ENCODE peak calls at places on chromosomes 16 and 17, in seven cellular contexts. S is NCI-H1417 treated with DMSO at 0.1 percent for 48 hours; C is CD8-positive, alpha-beta memory T cell; G is NCI-H774; E is uterus; A is stimulated activated CD4-positive, alpha-beta T cell treated with anti-CD3 and anti-CD28 coated beads, Interleukin-1b, Interleukin-23, amount 100 ng/mL, for 1 hour; K is activated CD4-positive, CD25-positive, alpha-beta regulatory T cell. Y is an unnamed sample.

GRCh38 chr16:11560701-11561439 is 25.8 kb downstream of the LITAF start:
- DNase-seq in E (peak; percentile 68), S (no peak), G (no peak), K (peak; percentile 15), C (peak; percentile 89), A (peak; percentile 42), Y (no peak)

GRCh38 chr16:83549836-83550569 is 257.8 kb upstream of the HSBP1 start:
- DNase-seq in E (no peak), C (no peak), S (no peak), A (no peak), G (no peak), K (no peak), Y (no peak)

GRCh38 chr16:23072084-23072599 is 77.1 kb downstream of the USP31 start:
- DNase-seq in E (peak; percentile 83), K (no peak), S (no peak), C (no peak), G (no peak), A (no peak), Y (no peak)

GRCh38 chr16:89331371-89332109 is 114.0 kb downstream of the ZNF778 start:
- DNase-seq in E (no peak), C (peak; percentile 44), A (no peak), K (no peak), G (no peak), S (no peak), Y (no peak)

GRCh38 chr17:81200201-81200600 is 22.6 kb downstream of the CEP131 start:
- DNase-seq in K (no peak), A (no peak), C (no peak), S (no peak), G (no peak), E (no peak), Y (no peak)

GRCh38 chr17:59706900-59707181 is 389 bp downstream of the PTRH2 start:
- DNase-seq in A (no peak), C (no peak), S (no peak), G (no peak), E (no peak), K (no peak), Y (no peak)

GRCh38 chr17:42131971-42132370 is 9.4 kb downstream of the HSPB9 start:
- DNase-seq in A (no peak), E (no peak), G (no peak), K (no peak), S (no peak), C (no peak), Y (no peak)

GRCh38 chr16:19354371-19354770 is 63.3 kb upstream of the TMC5 start:
- DNase-seq in A (no peak), E (no peak), K (no peak), G (no peak), C (no peak), S (no peak), Y (no peak)

GRCh38 chr17:14760719-14761425 is 460.0 kb downstream of the HS3ST3B1 start:
- DNase-seq in S (no peak), G (no peak), A (no peak), C (no peak), E (no peak), K (no peak), Y (no peak)

GRCh38 chr17:64077409-64077808 is 52.5 kb downstream of the ERN1 start:
- DNase-seq in A (no peak), C (no peak), K (no peak), E (no peak), G (peak; percentile 51), S (no peak), Y (no peak)

GRCh38 chr17:17890773-17891759 is 54.3 kb upstream of the SREBF1 start:
- DNase-seq in C (peak; percentile 14), G (peak; percentile 3), S (no peak), K (peak; percentile 19), E (no peak), A (peak; percentile 21), Y (peak; percentile 57)

GRCh38 chr17:80751460-80752368 is 207.1 kb downstream of the RPTOR start:
- DNase-seq in K (no peak), S (no peak), C (no peak), A (no peak), G (no peak), E (peak; percentile 81), Y (no peak)

GRCh38 chr17:27499451-27500265 is 43.4 kb downstream of the KSR1 start:
- DNase-seq in S (no peak), E (no peak), C (no peak), A (no peak), G (no peak), K (no peak), Y (no peak)

GRCh38 chr17:489758-490329 is 137.2 kb upstream of the RPH3AL start:
- DNase-seq in E (no peak), K (no peak), A (no peak), S (no peak), C (peak; percentile 66), G (no peak), Y (no peak)

GRCh38 chr16:14354561-14355351 is 275.3 kb downstream of the PARN start:
- DNase-seq in A (no peak), S (no peak), C (peak; percentile 2), E (no peak), K (no peak), G (peak; percentile 13), Y (no peak)

GRCh38 chr17:34850023-34850422 is 111.2 kb downstream of the CCT6B start:
- DNase-seq in S (no peak), C (no peak), A (no peak), K (no peak), G (no peak), E (no peak), Y (no peak)